ENCODE peak calls at places on chromosomes 4 and X, in eight cellular contexts. A, R, J, K, Q, U, V and W are unnamed samples.

GRCh38 chrX:33336783-33337182 is 125.4 kb upstream of the DMD start:
- DNase-seq in K (peak), J (peak), Q (no peak), A (peak), V (peak), R (no peak), U (peak), W (no peak)

GRCh38 chr4:156321203-156321602 is 367.5 kb upstream of the CTSO start:
- DNase-seq in J (peak), U (peak), Q (no peak), A (no peak), K (peak), V (peak), R (no peak), W (no peak)

GRCh38 chr4:3875466-3875865 is 109.3 kb downstream of the ADRA2C start:
- DNase-seq in R (no peak), U (no peak), Q (no peak), K (no peak), V (no peak), A (no peak), J (no peak), W (peak)

GRCh38 chrX:110541266-110541665 is 182.6 kb downstream of the RTL9 start:
- DNase-seq in J (no peak), R (no peak), U (peak), K (no peak), A (no peak), Q (no peak), V (no peak), W (no peak)

GRCh38 chr4:156298230-156298629 is 344.6 kb upstream of the CTSO start:
- DNase-seq in Q (no peak), J (peak), V (peak), K (peak), U (peak), A (peak), R (peak), W (peak)

GRCh38 chr4:38160487-38161207 is 200.4 kb downstream of the PTTG2 start:
- DNase-seq in A (peak), K (peak), J (peak), V (peak), R (peak), U (peak), Q (no peak), W (no peak)

GRCh38 chrX:119399772-119400101 is 601 bp downstream of the SLC25A43 start:
- DNase-seq in A (peak), V (peak), U (peak), K (no peak), R (no peak), Q (peak), J (peak), W (no peak)

GRCh38 chrX:114985967-114986592 is 31.3 kb downstream of the IL13RA2 start:
- DNase-seq in U (no peak), R (no peak), Q (no peak), A (no peak), V (peak), J (no peak), K (no peak), W (no peak)

GRCh38 chr4:133151301-133151680 is 2.2 kb downstream of the PCDH10 start:
- DNase-seq in J (peak), A (peak), R (no peak), V (peak), U (no peak), Q (peak), K (no peak), W (peak)

GRCh38 chr4:133150643-133151300 is 1.7 kb downstream of the PCDH10 start:
- DNase-seq in A (peak), J (peak), V (peak), R (no peak), Q (peak), U (no peak), K (no peak), W (peak)

GRCh38 chr4:133152801-133153526 is 3.9 kb downstream of the PCDH10 start:
- DNase-seq in R (no peak), J (peak), U (no peak), A (peak), Q (no peak), V (peak), K (no peak), W (no peak)

GRCh38 chr4:133152330-133152791 is 3.3 kb downstream of the PCDH10 start:
- DNase-seq in J (peak), Q (no peak), K (no peak), R (no peak), A (peak), V (peak), U (no peak), W (peak)

DNA sequence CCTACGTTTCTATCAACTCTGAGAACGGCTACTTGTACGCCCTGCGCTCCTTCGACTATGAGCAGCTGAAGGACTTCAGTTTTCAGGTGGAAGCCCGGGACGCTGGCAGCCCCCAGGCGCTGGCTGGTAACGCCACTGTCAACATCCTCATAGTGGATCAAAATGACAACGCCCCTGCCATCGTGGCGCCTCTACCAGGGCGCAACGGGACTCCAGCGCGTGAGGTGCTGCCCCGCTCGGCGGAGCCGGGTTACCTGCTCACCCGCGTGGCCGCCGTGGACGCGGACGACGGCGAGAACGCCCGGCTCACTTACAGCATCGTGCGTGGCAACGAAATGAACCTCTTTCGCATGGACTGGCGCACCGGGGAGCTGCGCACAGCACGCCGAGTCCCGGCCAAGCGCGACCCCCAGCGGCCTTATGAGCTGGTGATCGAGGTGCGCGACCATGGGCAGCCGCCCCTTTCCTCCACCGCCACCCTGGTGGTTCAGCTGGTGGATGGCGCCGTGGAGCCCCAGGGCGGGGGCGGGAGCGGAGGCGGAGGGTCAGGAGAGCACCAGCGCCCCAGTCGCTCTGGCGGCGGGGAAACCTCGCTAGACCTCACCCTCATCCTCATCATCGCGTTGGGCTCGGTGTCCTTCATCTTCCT is 2.7 kb downstream of the PCDH10 start:
- DNase-seq in Q (peak), J (peak), K (no peak), V (peak), A (peak), R (no peak), U (no peak), W (peak)
- TF ChIP-seq CTCF in Q (peak), J (peak), K (peak), V (peak), A (peak), R (no peak), U (no peak), W (peak)

GRCh38 chr4:186067757-186068385 is 1.1 kb upstream of the TLR3 start:
- DNase-seq in J (peak), U (peak), Q (peak), R (peak), K (peak), V (peak), A (peak), W (no peak)
- TF ChIP-seq CTCF in J (peak), U (peak), Q (no peak), R (peak), K (peak), V (peak), A (peak), W (no peak)

DNA sequence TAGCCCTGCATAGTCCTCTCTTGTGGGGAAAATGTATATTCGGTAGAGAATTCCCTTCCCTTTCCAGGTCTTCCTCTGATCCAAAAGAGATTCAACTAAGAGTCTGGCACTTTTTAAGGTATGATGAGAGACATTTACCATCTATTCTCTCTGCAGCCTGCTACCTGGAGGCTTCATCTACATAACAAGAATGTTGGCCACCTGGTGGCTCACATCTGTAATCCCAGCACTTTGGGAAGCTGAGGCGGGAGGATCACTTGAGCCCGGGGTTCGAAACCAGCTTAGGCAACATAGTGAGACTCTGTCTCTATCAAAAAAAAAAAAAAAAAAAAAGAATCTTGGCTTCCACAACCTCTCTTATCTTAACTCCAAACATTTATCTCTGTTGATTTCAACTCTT is 40.4 kb upstream of the NOCT start:
- DNase-seq in U (no peak), V (no peak), K (no peak), A (peak), Q (peak), J (no peak), R (no peak), W (no peak)
- TF ChIP-seq CTCF in U (no peak), V (no peak), K (no peak), A (peak), Q (peak), J (no peak), R (no peak), W (no peak)

GRCh38 chrX:53294024-53294648 is 12.8 kb upstream of the IQSEC2 start:
- DNase-seq in V (peak), A (no peak), J (no peak), U (no peak), Q (no peak), R (no peak), K (peak), W (no peak)
- TF ChIP-seq CTCF in V (peak), A (peak), J (peak), U (no peak), Q (no peak), R (no peak), K (peak), W (peak)

DNA sequence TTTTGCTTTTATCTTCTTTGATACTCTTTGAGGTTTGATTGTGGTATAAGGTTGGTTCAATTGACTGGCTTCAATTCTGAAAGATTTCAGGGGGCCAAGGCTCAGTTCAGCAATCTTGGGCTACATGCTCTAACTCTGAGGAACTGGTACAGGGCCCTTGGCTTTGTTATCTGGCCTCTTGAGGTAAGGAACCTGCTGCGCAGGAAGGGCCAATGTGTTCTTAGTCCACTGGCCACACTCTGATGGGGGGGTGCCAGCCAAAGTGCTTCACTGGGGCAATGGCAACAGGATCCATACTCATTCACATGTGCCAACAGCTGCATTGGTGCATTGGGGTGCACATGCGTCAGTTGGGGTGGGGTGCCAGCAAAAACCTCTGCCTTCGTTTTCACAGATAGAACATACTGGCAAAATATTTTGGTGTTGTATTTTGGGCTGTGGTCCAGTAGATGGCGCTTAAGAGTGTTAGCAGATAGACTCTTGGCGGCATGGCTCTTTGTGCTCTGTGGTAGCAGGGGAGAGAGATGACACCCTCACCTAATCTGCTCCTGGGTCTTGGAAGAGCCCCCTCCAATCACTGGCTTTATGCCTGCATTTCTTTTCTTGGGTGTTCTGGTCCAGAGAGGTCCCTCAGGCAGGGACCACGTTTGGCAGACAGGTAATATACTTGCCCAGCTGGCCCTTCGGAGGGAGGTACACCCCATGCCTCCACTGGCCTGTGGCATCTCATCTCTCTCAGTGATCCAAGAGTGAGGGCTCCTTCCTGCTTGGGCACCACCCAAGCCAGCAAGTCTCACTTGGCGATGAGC is 42.9 kb downstream of the NDST3 start:
- DNase-seq in A (peak), R (peak), V (peak), J (peak), K (peak), Q (peak), U (peak), W (no peak)
- TF ChIP-seq CTCF in A (peak), R (no peak), V (peak), J (peak), K (peak), Q (peak), U (peak), W (peak)